ENCODE peak calls at places on chromosomes 11 and 22, in six cellular contexts. Q is uterus, W is testis, N is transverse colon, B is coronary artery, R is thoracic aorta. T is an unnamed sample.

GRCh38 chr11:78574386-78575381 is at the start of gene NARS2:
- DNase-seq in Q (peak; percentile 98), R (peak; percentile 98), W (peak; percentile 99), B (peak; percentile 98), N (peak; percentile 98), T (peak; percentile 98)

GRCh38 chr11:69490516-69490915 is 9.1 kb downstream of the LINC01488 start:
- DNase-seq in R (no peak), Q (no peak), W (no peak), N (no peak), B (no peak), T (no peak)

GRCh38 chr11:27876209-27876775 is 176.0 kb upstream of the BDNF start:
- DNase-seq in Q (no peak), W (no peak), R (no peak), B (no peak), N (no peak), T (no peak)

GRCh38 chr11:118434553-118435232 is 1.6 kb upstream of the KMT2A start:
- DNase-seq in W (peak; percentile 46), Q (peak; percentile 33), N (peak; percentile 32), R (no peak), B (peak; percentile 78), T (no peak)

GRCh38 chr22:23790819-23791736 is 4.3 kb downstream of the SMARCB1 start:
- DNase-seq in N (no peak), R (no peak), W (peak; percentile 52), Q (peak; percentile 80), B (peak; percentile 60), T (no peak)

GRCh38 chr22:19709063-19709769 is 5.1 kb upstream of the SEPTIN5 start:
- DNase-seq in R (no peak), B (no peak), Q (peak; percentile 66), N (no peak), W (no peak), T (no peak)

GRCh38 chr22:30743257-30744020 is 48.8 kb downstream of the OSBP2 start:
- DNase-seq in N (no peak), R (no peak), Q (no peak), B (no peak), W (no peak), T (no peak)

GRCh38 chr11:130488187-130489026 is 40.0 kb downstream of the ADAMTS15 start:
- DNase-seq in N (no peak), B (no peak), Q (no peak), R (no peak), W (no peak), T (no peak)

GRCh38 chr11:103978588-103979580 is 57.6 kb upstream of the DDI1 start:
- DNase-seq in Q (no peak), W (no peak), N (no peak), R (no peak), B (no peak), T (no peak)

GRCh38 chr22:16965560-16965959 is 42.5 kb downstream of the GAB4 start:
- DNase-seq in Q (no peak), B (no peak), N (no peak), W (no peak), R (no peak), T (peak; percentile 34)

GRCh38 chr11:20367313-20367948 is 3.9 kb downstream of the HTATIP2 start:
- DNase-seq in N (peak; percentile 49), Q (peak; percentile 74), R (no peak), B (no peak), W (no peak), T (peak; percentile 69)

GRCh38 chr22:38792833-38793232 is 1.1 kb downstream of the DNAL4 start:
- DNase-seq in R (no peak), N (no peak), W (no peak), Q (no peak), B (no peak), T (no peak)

GRCh38 chr22:49240472-49240871 is 587.2 kb downstream of the BRD1 start:
- DNase-seq in B (peak; percentile 43), R (no peak), W (peak; percentile 2), Q (no peak), N (no peak), T (peak; percentile 42)

GRCh38 chr11:11373934-11374333 is 20.9 kb upstream of the CSNK2A3 start:
- DNase-seq in W (no peak), R (no peak), Q (no peak), B (no peak), N (no peak), T (no peak)

GRCh38 chr11:132605794-132606570 is 926.3 kb downstream of the OPCML start:
- DNase-seq in N (no peak), W (no peak), B (no peak), R (no peak), Q (no peak), T (no peak)

GRCh38 chr11:16775604-16776283 is 37.3 kb downstream of the C11orf58 start:
- DNase-seq in N (no peak), W (no peak), B (no peak), R (no peak), Q (no peak), T (no peak)

GRCh38 chr11:133906241-133906640 is 50.5 kb downstream of the IGSF9B start:
- DNase-seq in B (no peak), W (no peak), Q (no peak), N (no peak), R (no peak), T (no peak)

GRCh38 chr22:37176464-37177061 is 11.5 kb downstream of the C1QTNF6 start:
- DNase-seq in R (no peak), B (no peak), W (peak; percentile 76), Q (peak; percentile 68), N (peak; percentile 52), T (peak; percentile 80)

GRCh38 chr11:73048446-73048845 is 93.7 kb downstream of the FCHSD2 start:
- DNase-seq in R (no peak), W (no peak), Q (no peak), N (no peak), B (no peak), T (no peak)

GRCh38 chr22:30267382-30268302 is 991 bp upstream of the OSM start:
- DNase-seq in Q (no peak), B (no peak), W (no peak), R (no peak), N (no peak), T (no peak)

GRCh38 chr11:11155962-11156815 is 196.9 kb downstream of the CSNK2A3 start:
- DNase-seq in B (no peak), Q (no peak), R (no peak), W (peak; percentile 43), N (no peak), T (no peak)

GRCh38 chr11:6637871-6638270 is 17.7 kb downstream of the DCHS1 start:
- DNase-seq in R (no peak), B (peak; percentile 72), W (peak; percentile 59), N (no peak), Q (peak; percentile 66), T (no peak)

GRCh38 chr11:7245341-7245740 is 6.4 kb upstream of the SYT9 start:
- DNase-seq in B (no peak), Q (no peak), R (no peak), W (no peak), N (no peak), T (no peak)

GRCh38 chr22:23481369-23481768 is 98.7 kb downstream of the IGLL1 start:
- DNase-seq in N (no peak), B (no peak), W (no peak), Q (no peak), R (no peak), T (no peak)

GRCh38 chr11:43989162-43989961 is 46.9 kb downstream of the C11orf96 start:
- DNase-seq in B (peak; percentile 69), R (no peak), Q (peak; percentile 52), W (peak; percentile 82), N (no peak), T (no peak)

GRCh38 chr22:44305888-44306287 is 6.9 kb downstream of the SHISAL1 start:
- DNase-seq in N (peak; percentile 52), R (no peak), Q (peak; percentile 91), B (no peak), W (peak; percentile 69), T (no peak)

GRCh38 chr11:109554951-109555350 is 133.0 kb downstream of the C11orf87 start:
- DNase-seq in W (no peak), B (no peak), R (no peak), N (no peak), Q (no peak), T (no peak)

GRCh38 chr11:24295360-24295759 is 201.5 kb upstream of the LUZP2 start:
- DNase-seq in B (no peak), Q (no peak), N (no peak), W (no peak), R (no peak), T (no peak)

GRCh38 chr11:116336540-116336939 is 436.2 kb downstream of the BUD13 start:
- DNase-seq in B (peak; percentile 21), N (no peak), Q (no peak), R (no peak), W (no peak), T (peak; percentile 34)

GRCh38 chr11:109772846-109773400 is 320.3 kb upstream of the ZC3H12C start:
- DNase-seq in W (no peak), R (no peak), B (no peak), Q (no peak), N (no peak), T (no peak)

GRCh38 chr11:133951484-133952198 is 5.1 kb downstream of the IGSF9B start:
- DNase-seq in W (peak; percentile 73), B (peak; percentile 90), N (no peak), R (no peak), Q (no peak), T (no peak)

GRCh38 chr22:46971776-46972150 is 209.3 kb downstream of the TBC1D22A start:
- DNase-seq in W (no peak), N (no peak), B (no peak), Q (no peak), R (no peak), T (no peak)
- H3K4me3 ChIP-seq in W (no peak overlapping the region), N (no peak overlapping the region), B (no peak overlapping the region), Q (no peak overlapping the region), R (no peak overlapping the region), T (no peak overlapping the region)

GRCh38 chr11:95918720-95919119 is 5.2 kb downstream of the MTMR2 start:
- DNase-seq in N (no peak), W (no peak), B (no peak), Q (no peak), R (no peak), T (no peak)

GRCh38 chr11:95916049-95916448 is 7.9 kb downstream of the MTMR2 start:
- DNase-seq in R (no peak), Q (no peak), B (no peak), N (no peak), W (no peak), T (no peak)

GRCh38 chr11:95919514-95919913 is 4.4 kb downstream of the MTMR2 start:
- DNase-seq in R (no peak), B (no peak), W (no peak), N (no peak), Q (no peak), T (no peak)

GRCh38 chr11:95917188-95918036 is 6.5 kb downstream of the MTMR2 start:
- DNase-seq in B (no peak), Q (no peak), W (no peak), R (no peak), N (no peak), T (no peak)

GRCh38 chr11:95918056-95918455 is 5.9 kb downstream of the MTMR2 start:
- DNase-seq in R (no peak), B (no peak), N (no peak), Q (no peak), W (no peak), T (no peak)
- H3K27ac ChIP-seq in R (no peak overlapping the region), B (no peak overlapping the region), N (no peak overlapping the region), Q (no peak overlapping the region), W (peak overlapping the region; percentile 58), T (peak overlapping the region; percentile 68)

GRCh38 chr11:4826425-4826824 is 5.3 kb downstream of the OR51F2 start:
- DNase-seq in B (no peak), R (no peak), Q (no peak), N (no peak), W (no peak), T (no peak)
- TF ChIP-seq CTCF in B (no peak), R (no peak), Q (peak; percentile 7), N (peak; percentile 41), W (no peak), T (peak; percentile 63)

GRCh38 chr11:46117842-46118241 is 3.4 kb downstream of the PHF21A start:
- DNase-seq in B (no peak), N (no peak), R (no peak), W (no peak), Q (no peak), T (no peak)
- H3K4me3 ChIP-seq in B (peak overlapping the region; percentile 82), N (peak overlapping the region; percentile 70), R (peak overlapping the region; percentile 93), W (no peak overlapping the region), Q (no peak overlapping the region), T (no peak overlapping the region)